ENCODE peak calls at places on chromosomes 12 and 14, in eight cellular contexts. One of them, this sample, is unnamed.

GRCh38 chr12:64608901-64609542 is 1.3 kb upstream of the RASSF3 start:
- DNase-seq in heart right ventricle: peak; percentile 13
- DNase-seq in suprapubic skin: no peak
- DNase-seq in A549: peak; percentile 92
- DNase-seq in RWPE2: no peak
- DNase-seq in fibroblast of lung: peak; percentile 61
- DNase-seq in AG04450: no peak
- DNase-seq in GM23338: peak; percentile 64
- DNase-seq in this sample: no peak

GRCh38 chr14:98961191-98961590 is 310.8 kb downstream of the BCL11B start:
- DNase-seq in heart right ventricle: no peak
- DNase-seq in suprapubic skin: no peak
- DNase-seq in A549: no peak
- DNase-seq in RWPE2: no peak
- DNase-seq in fibroblast of lung: no peak
- DNase-seq in AG04450: no peak
- DNase-seq in GM23338: no peak
- DNase-seq in this sample: no peak

GRCh38 chr12:42447371-42447786 is 121.4 kb downstream of the PPHLN1 start:
- DNase-seq in heart right ventricle: no peak
- DNase-seq in suprapubic skin: no peak
- DNase-seq in A549: no peak
- DNase-seq in RWPE2: no peak
- DNase-seq in fibroblast of lung: peak; percentile 64
- DNase-seq in AG04450: no peak
- DNase-seq in GM23338: no peak
- DNase-seq in this sample: no peak

GRCh38 chr12:43282106-43282505 is 269.9 kb downstream of the ADAMTS20 start:
- DNase-seq in heart right ventricle: no peak
- DNase-seq in suprapubic skin: no peak
- DNase-seq in A549: peak; percentile 25
- DNase-seq in RWPE2: no peak
- DNase-seq in fibroblast of lung: peak; percentile 52
- DNase-seq in AG04450: no peak
- DNase-seq in GM23338: no peak
- DNase-seq in this sample: no peak

GRCh38 chr14:54252072-54252730 is 144.6 kb upstream of the CDKN3 start:
- DNase-seq in heart right ventricle: no peak
- DNase-seq in suprapubic skin: no peak
- DNase-seq in A549: peak; percentile 63
- DNase-seq in RWPE2: peak; percentile 91
- DNase-seq in fibroblast of lung: peak; percentile 98
- DNase-seq in AG04450: peak; percentile 15
- DNase-seq in GM23338: no peak
- DNase-seq in this sample: no peak

GRCh38 chr14:103118019-103118662 is 5.1 kb upstream of the TNFAIP2 start:
- DNase-seq in heart right ventricle: peak; percentile 92
- DNase-seq in suprapubic skin: peak; percentile 83
- DNase-seq in A549: no peak
- DNase-seq in RWPE2: no peak
- DNase-seq in fibroblast of lung: no peak
- DNase-seq in AG04450: no peak
- DNase-seq in GM23338: no peak
- DNase-seq in this sample: no peak

GRCh38 chr14:72513994-72514659 is 379.8 kb downstream of the DPF3 start:
- DNase-seq in heart right ventricle: no peak
- DNase-seq in suprapubic skin: no peak
- DNase-seq in A549: peak; percentile 44
- DNase-seq in RWPE2: no peak
- DNase-seq in fibroblast of lung: peak; percentile 52
- DNase-seq in AG04450: peak; percentile 36
- DNase-seq in GM23338: peak; percentile 77
- DNase-seq in this sample: peak; percentile 13

GRCh38 chr14:45757655-45758054 is 504.7 kb upstream of the MIS18BP1 start:
- DNase-seq in heart right ventricle: no peak
- DNase-seq in suprapubic skin: no peak
- DNase-seq in A549: no peak
- DNase-seq in RWPE2: no peak
- DNase-seq in fibroblast of lung: no peak
- DNase-seq in AG04450: no peak
- DNase-seq in GM23338: no peak
- DNase-seq in this sample: no peak

GRCh38 chr12:4369548-4369947 is 10.0 kb downstream of the FGF23 start:
- DNase-seq in heart right ventricle: no peak
- DNase-seq in suprapubic skin: no peak
- DNase-seq in A549: no peak
- DNase-seq in RWPE2: no peak
- DNase-seq in fibroblast of lung: no peak
- DNase-seq in AG04450: no peak
- DNase-seq in GM23338: no peak
- DNase-seq in this sample: no peak

GRCh38 chr12:4370265-4370664 is 9.2 kb downstream of the FGF23 start:
- DNase-seq in heart right ventricle: no peak
- DNase-seq in suprapubic skin: no peak
- DNase-seq in A549: no peak
- DNase-seq in RWPE2: no peak
- DNase-seq in fibroblast of lung: no peak
- DNase-seq in AG04450: no peak
- DNase-seq in GM23338: no peak
- DNase-seq in this sample: no peak

GRCh38 chr12:4372653-4373052 is 6.9 kb downstream of the FGF23 start:
- DNase-seq in heart right ventricle: no peak
- DNase-seq in suprapubic skin: no peak
- DNase-seq in A549: no peak
- DNase-seq in RWPE2: no peak
- DNase-seq in fibroblast of lung: no peak
- DNase-seq in AG04450: no peak
- DNase-seq in GM23338: no peak
- DNase-seq in this sample: no peak
- H3K27ac ChIP-seq in heart right ventricle: no peak overlapping the region
- H3K27ac ChIP-seq in suprapubic skin: no peak overlapping the region
- H3K27ac ChIP-seq in A549: no peak overlapping the region
- H3K27ac ChIP-seq in RWPE2: no peak overlapping the region
- H3K27ac ChIP-seq in fibroblast of lung: no peak overlapping the region
- H3K27ac ChIP-seq in AG04450: no peak overlapping the region
- H3K27ac ChIP-seq in GM23338: no peak overlapping the region
- H3K27ac ChIP-seq in this sample: no peak overlapping the region

GRCh38 chr14:84144166-84144565 is 1385.8 kb upstream of the FLRT2 start:
- DNase-seq in heart right ventricle: no peak
- DNase-seq in suprapubic skin: no peak
- DNase-seq in A549: no peak
- DNase-seq in RWPE2: no peak
- DNase-seq in fibroblast of lung: peak; percentile 3
- DNase-seq in AG04450: no peak
- DNase-seq in GM23338: no peak
- DNase-seq in this sample: no peak
- H3K4me3 ChIP-seq in heart right ventricle: no peak overlapping the region
- H3K4me3 ChIP-seq in suprapubic skin: no peak overlapping the region
- H3K4me3 ChIP-seq in A549: no peak overlapping the region
- H3K4me3 ChIP-seq in RWPE2: no peak overlapping the region
- H3K4me3 ChIP-seq in fibroblast of lung: no peak overlapping the region
- H3K4me3 ChIP-seq in AG04450: no peak overlapping the region
- H3K4me3 ChIP-seq in GM23338: no peak overlapping the region
- H3K4me3 ChIP-seq in this sample: no peak overlapping the region

GRCh38 chr14:23612802-23613201 is 23.4 kb upstream of the DHRS2 start:
- DNase-seq in heart right ventricle: no peak
- DNase-seq in suprapubic skin: no peak
- DNase-seq in A549: no peak
- DNase-seq in RWPE2: no peak
- DNase-seq in fibroblast of lung: no peak
- DNase-seq in AG04450: no peak
- DNase-seq in GM23338: no peak
- DNase-seq in this sample: no peak

GRCh38 chr14:23612354-23612732 is 23.8 kb upstream of the DHRS2 start:
- DNase-seq in heart right ventricle: no peak
- DNase-seq in suprapubic skin: no peak
- DNase-seq in A549: no peak
- DNase-seq in RWPE2: no peak
- DNase-seq in fibroblast of lung: no peak
- DNase-seq in AG04450: no peak
- DNase-seq in GM23338: no peak
- DNase-seq in this sample: no peak

GRCh38 chr14:23617539-23617938 is 18.6 kb upstream of the DHRS2 start:
- DNase-seq in heart right ventricle: no peak
- DNase-seq in suprapubic skin: no peak
- DNase-seq in A549: no peak
- DNase-seq in RWPE2: no peak
- DNase-seq in fibroblast of lung: no peak
- DNase-seq in AG04450: no peak
- DNase-seq in GM23338: no peak
- DNase-seq in this sample: no peak

GRCh38 chr14:23613242-23614070 is 22.7 kb upstream of the DHRS2 start:
- DNase-seq in heart right ventricle: no peak
- DNase-seq in suprapubic skin: no peak
- DNase-seq in A549: no peak
- DNase-seq in RWPE2: no peak
- DNase-seq in fibroblast of lung: no peak
- DNase-seq in AG04450: no peak
- DNase-seq in GM23338: no peak
- DNase-seq in this sample: no peak

DNA sequence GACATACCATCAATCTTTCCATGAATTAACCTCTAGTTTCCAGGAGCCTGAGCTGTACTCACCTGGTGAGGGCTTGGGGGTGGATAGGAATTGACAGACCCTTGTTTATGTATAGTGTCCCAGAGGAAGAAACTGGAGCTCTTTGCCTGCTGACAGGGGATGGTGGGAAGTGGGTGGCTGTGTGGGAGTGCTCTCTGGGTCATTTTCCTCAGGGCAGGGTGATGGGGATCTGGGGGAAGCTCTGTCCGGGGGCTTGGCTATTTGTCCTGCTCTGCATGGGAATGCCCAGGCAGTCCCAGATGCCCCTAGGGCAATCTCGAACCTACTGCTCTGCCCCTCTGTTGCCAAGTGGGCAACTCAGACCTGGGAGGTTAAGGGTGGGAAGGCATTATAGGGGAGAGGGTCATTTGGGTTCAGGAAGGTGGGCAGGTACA is 21.8 kb upstream of the DHRS2 start:
- DNase-seq in heart right ventricle: no peak
- DNase-seq in suprapubic skin: no peak
- DNase-seq in A549: no peak
- DNase-seq in RWPE2: no peak
- DNase-seq in fibroblast of lung: no peak
- DNase-seq in AG04450: no peak
- DNase-seq in GM23338: no peak
- DNase-seq in this sample: no peak
- H3K27ac ChIP-seq in heart right ventricle: no peak overlapping the region
- H3K27ac ChIP-seq in suprapubic skin: no peak overlapping the region
- H3K27ac ChIP-seq in A549: no peak overlapping the region
- H3K27ac ChIP-seq in RWPE2: no peak overlapping the region
- H3K27ac ChIP-seq in fibroblast of lung: no peak overlapping the region
- H3K27ac ChIP-seq in AG04450: no peak overlapping the region
- H3K27ac ChIP-seq in GM23338: no peak overlapping the region
- H3K27ac ChIP-seq in this sample: no peak overlapping the region

GRCh38 chr14:91059576-91060471 is 617 bp downstream of the RPS6KA5 start:
- DNase-seq in heart right ventricle: no peak
- DNase-seq in suprapubic skin: peak; percentile 81
- DNase-seq in A549: no peak
- DNase-seq in RWPE2: peak; percentile 70
- DNase-seq in fibroblast of lung: no peak
- DNase-seq in AG04450: no peak
- DNase-seq in GM23338: peak; percentile 66
- DNase-seq in this sample: peak; percentile 20
- H3K4me3 ChIP-seq in heart right ventricle: peak overlapping the region; percentile 84
- H3K4me3 ChIP-seq in suprapubic skin: peak overlapping the region; percentile 93
- H3K4me3 ChIP-seq in A549: peak overlapping the region; percentile 67
- H3K4me3 ChIP-seq in RWPE2: peak overlapping the region; percentile 77
- H3K4me3 ChIP-seq in fibroblast of lung: peak overlapping the region; percentile 86
- H3K4me3 ChIP-seq in AG04450: peak overlapping the region; percentile 79
- H3K4me3 ChIP-seq in GM23338: peak overlapping the region; percentile 92
- H3K4me3 ChIP-seq in this sample: peak overlapping the region; percentile 98

GRCh38 chr12:113195598-113195997 is 10.1 kb downstream of the RITA1 start:
- DNase-seq in heart right ventricle: no peak
- DNase-seq in suprapubic skin: no peak
- DNase-seq in A549: no peak
- DNase-seq in RWPE2: no peak
- DNase-seq in fibroblast of lung: no peak
- DNase-seq in AG04450: no peak
- DNase-seq in GM23338: no peak
- DNase-seq in this sample: no peak

GRCh38 chr12:113194971-113195391 is 9.5 kb downstream of the RITA1 start:
- DNase-seq in heart right ventricle: no peak
- DNase-seq in suprapubic skin: no peak
- DNase-seq in A549: no peak
- DNase-seq in RWPE2: no peak
- DNase-seq in fibroblast of lung: peak; percentile 85
- DNase-seq in AG04450: no peak
- DNase-seq in GM23338: no peak
- DNase-seq in this sample: no peak

GRCh38 chr12:113197518-113198077 is 12.1 kb downstream of the RITA1 start:
- DNase-seq in heart right ventricle: no peak
- DNase-seq in suprapubic skin: no peak
- DNase-seq in A549: no peak
- DNase-seq in RWPE2: no peak
- DNase-seq in fibroblast of lung: no peak
- DNase-seq in AG04450: no peak
- DNase-seq in GM23338: no peak
- DNase-seq in this sample: no peak

GRCh38 chr12:113196996-113197395 is 11.5 kb downstream of the RITA1 start:
- DNase-seq in heart right ventricle: peak; percentile 80
- DNase-seq in suprapubic skin: peak; percentile 83
- DNase-seq in A549: peak; percentile 84
- DNase-seq in RWPE2: no peak
- DNase-seq in fibroblast of lung: peak; percentile 70
- DNase-seq in AG04450: no peak
- DNase-seq in GM23338: peak; percentile 86
- DNase-seq in this sample: no peak

DNA sequence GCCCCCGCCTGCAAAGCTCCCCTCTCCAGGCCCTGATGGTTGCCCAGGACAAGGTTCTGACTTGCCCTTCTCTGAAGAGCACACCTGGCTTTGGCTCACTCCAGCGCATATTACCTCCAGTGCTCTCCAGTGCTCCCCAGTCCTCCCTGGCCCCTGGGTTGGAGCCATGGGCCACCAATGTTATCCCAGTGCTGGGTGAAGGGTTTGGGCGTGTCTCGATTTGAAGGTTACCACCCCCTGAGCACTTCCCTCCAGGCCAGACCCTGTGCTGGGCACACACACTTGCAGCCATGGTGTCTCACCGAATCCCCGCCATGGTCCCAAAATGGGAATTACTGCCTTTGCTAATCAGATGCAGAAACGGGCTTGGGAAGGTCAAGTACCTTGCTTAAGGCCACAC is 11.1 kb downstream of the RITA1 start:
- DNase-seq in heart right ventricle: no peak
- DNase-seq in suprapubic skin: no peak
- DNase-seq in A549: no peak
- DNase-seq in RWPE2: no peak
- DNase-seq in fibroblast of lung: no peak
- DNase-seq in AG04450: no peak
- DNase-seq in GM23338: no peak
- DNase-seq in this sample: no peak
- H3K27ac ChIP-seq in heart right ventricle: no peak overlapping the region
- H3K27ac ChIP-seq in suprapubic skin: no peak overlapping the region
- H3K27ac ChIP-seq in A549: no peak overlapping the region
- H3K27ac ChIP-seq in RWPE2: no peak overlapping the region
- H3K27ac ChIP-seq in fibroblast of lung: no peak overlapping the region
- H3K27ac ChIP-seq in AG04450: no peak overlapping the region
- H3K27ac ChIP-seq in GM23338: no peak overlapping the region
- H3K27ac ChIP-seq in this sample: no peak overlapping the region